ENCODE peak calls at places on chromosomes 1 and 21, in ten cellular contexts. One of them, this sample, is unnamed.

GRCh38 chr21:45339430-45340405 is 52.0 kb upstream of the POFUT2 start:
- DNase-seq in NCI-H1105: no peak
- DNase-seq in AG20443: no peak
- DNase-seq in left ventricle myocardium inferior: no peak
- DNase-seq in GM23248: no peak
- DNase-seq in NCI-H526 treated with DMSO at 0.1 percent for 48 hours: no peak
- DNase-seq in KBM-7: no peak
- DNase-seq in astrocyte of the cerebellum: no peak
- DNase-seq in endothelial cell: no peak
- DNase-seq in NCI-H1092 treated with DMSO at 0.1 percent for 48 hours: no peak
- DNase-seq in this sample: no peak

GRCh38 chr1:5513891-5514515 is 478.2 kb downstream of the NPHP4 start:
- DNase-seq in NCI-H1105: peak; percentile 96
- DNase-seq in AG20443: no peak
- DNase-seq in left ventricle myocardium inferior: no peak
- DNase-seq in GM23248: no peak
- DNase-seq in NCI-H526 treated with DMSO at 0.1 percent for 48 hours: no peak
- DNase-seq in KBM-7: peak; percentile 28
- DNase-seq in astrocyte of the cerebellum: no peak
- DNase-seq in endothelial cell: no peak
- DNase-seq in NCI-H1092 treated with DMSO at 0.1 percent for 48 hours: no peak
- DNase-seq in this sample: no peak

GRCh38 chr1:248696261-248696660 is 6.3 kb downstream of the OR14I1 start:
- DNase-seq in NCI-H1105: no peak
- DNase-seq in AG20443: no peak
- DNase-seq in left ventricle myocardium inferior: no peak
- DNase-seq in GM23248: peak; percentile 3
- DNase-seq in NCI-H526 treated with DMSO at 0.1 percent for 48 hours: no peak
- DNase-seq in KBM-7: peak; percentile 48
- DNase-seq in astrocyte of the cerebellum: no peak
- DNase-seq in endothelial cell: no peak
- DNase-seq in NCI-H1092 treated with DMSO at 0.1 percent for 48 hours: no peak
- DNase-seq in this sample: peak; percentile 6

GRCh38 chr1:212759683-212760082 is 31.9 kb downstream of the NSL1 start:
- DNase-seq in NCI-H1105: no peak
- DNase-seq in AG20443: no peak
- DNase-seq in left ventricle myocardium inferior: no peak
- DNase-seq in GM23248: no peak
- DNase-seq in NCI-H526 treated with DMSO at 0.1 percent for 48 hours: no peak
- DNase-seq in KBM-7: no peak
- DNase-seq in astrocyte of the cerebellum: no peak
- DNase-seq in endothelial cell: no peak
- DNase-seq in NCI-H1092 treated with DMSO at 0.1 percent for 48 hours: no peak
- DNase-seq in this sample: no peak

GRCh38 chr1:6109688-6110087 is 64.0 kb downstream of the KCNAB2 start:
- DNase-seq in NCI-H1105: no peak
- DNase-seq in AG20443: no peak
- DNase-seq in left ventricle myocardium inferior: no peak
- DNase-seq in GM23248: no peak
- DNase-seq in NCI-H526 treated with DMSO at 0.1 percent for 48 hours: no peak
- DNase-seq in KBM-7: no peak
- DNase-seq in astrocyte of the cerebellum: no peak
- DNase-seq in endothelial cell: no peak
- DNase-seq in NCI-H1092 treated with DMSO at 0.1 percent for 48 hours: no peak
- DNase-seq in this sample: no peak

GRCh38 chr1:209937996-209938959 is at the start of gene SYT14:
- DNase-seq in NCI-H1105: peak; percentile 83
- DNase-seq in AG20443: peak; percentile 57
- DNase-seq in left ventricle myocardium inferior: no peak
- DNase-seq in GM23248: peak; percentile 72
- DNase-seq in NCI-H526 treated with DMSO at 0.1 percent for 48 hours: peak; percentile 50
- DNase-seq in KBM-7: no peak
- DNase-seq in astrocyte of the cerebellum: no peak
- DNase-seq in endothelial cell: peak; percentile 70
- DNase-seq in NCI-H1092 treated with DMSO at 0.1 percent for 48 hours: peak; percentile 75
- DNase-seq in this sample: peak; percentile 73

GRCh38 chr1:90335566-90335965 is 340.7 kb downstream of the ZNF326 start:
- DNase-seq in NCI-H1105: no peak
- DNase-seq in AG20443: no peak
- DNase-seq in left ventricle myocardium inferior: no peak
- DNase-seq in GM23248: no peak
- DNase-seq in NCI-H526 treated with DMSO at 0.1 percent for 48 hours: no peak
- DNase-seq in KBM-7: no peak
- DNase-seq in astrocyte of the cerebellum: peak; percentile 23
- DNase-seq in endothelial cell: no peak
- DNase-seq in NCI-H1092 treated with DMSO at 0.1 percent for 48 hours: no peak
- DNase-seq in this sample: no peak

GRCh38 chr1:204575221-204576190 is 59.3 kb downstream of the MDM4 start:
- DNase-seq in NCI-H1105: no peak
- DNase-seq in AG20443: no peak
- DNase-seq in left ventricle myocardium inferior: no peak
- DNase-seq in GM23248: no peak
- DNase-seq in NCI-H526 treated with DMSO at 0.1 percent for 48 hours: no peak
- DNase-seq in KBM-7: no peak
- DNase-seq in astrocyte of the cerebellum: no peak
- DNase-seq in endothelial cell: no peak
- DNase-seq in NCI-H1092 treated with DMSO at 0.1 percent for 48 hours: no peak
- DNase-seq in this sample: no peak

GRCh38 chr1:172383541-172383940 is 36.9 kb upstream of the C1orf105 start:
- DNase-seq in NCI-H1105: no peak
- DNase-seq in AG20443: peak; percentile 65
- DNase-seq in left ventricle myocardium inferior: no peak
- DNase-seq in GM23248: peak; percentile 75
- DNase-seq in NCI-H526 treated with DMSO at 0.1 percent for 48 hours: no peak
- DNase-seq in KBM-7: no peak
- DNase-seq in astrocyte of the cerebellum: peak; percentile 42
- DNase-seq in endothelial cell: no peak
- DNase-seq in NCI-H1092 treated with DMSO at 0.1 percent for 48 hours: no peak
- DNase-seq in this sample: peak; percentile 73

GRCh38 chr1:234928642-234929041 is 200.0 kb downstream of the TOMM20 start:
- DNase-seq in NCI-H1105: no peak
- DNase-seq in AG20443: no peak
- DNase-seq in left ventricle myocardium inferior: no peak
- DNase-seq in GM23248: no peak
- DNase-seq in NCI-H526 treated with DMSO at 0.1 percent for 48 hours: no peak
- DNase-seq in KBM-7: no peak
- DNase-seq in astrocyte of the cerebellum: no peak
- DNase-seq in endothelial cell: no peak
- DNase-seq in NCI-H1092 treated with DMSO at 0.1 percent for 48 hours: no peak
- DNase-seq in this sample: no peak

GRCh38 chr1:112579801-112580510 is 39.0 kb downstream of the ST7L start:
- DNase-seq in NCI-H1105: no peak
- DNase-seq in AG20443: peak; percentile 17
- DNase-seq in left ventricle myocardium inferior: no peak
- DNase-seq in GM23248: peak; percentile 65
- DNase-seq in NCI-H526 treated with DMSO at 0.1 percent for 48 hours: no peak
- DNase-seq in KBM-7: no peak
- DNase-seq in astrocyte of the cerebellum: no peak
- DNase-seq in endothelial cell: no peak
- DNase-seq in NCI-H1092 treated with DMSO at 0.1 percent for 48 hours: no peak
- DNase-seq in this sample: no peak

GRCh38 chr1:152479792-152480595 is 30.6 kb upstream of the LCE5A start:
- DNase-seq in NCI-H1105: peak; percentile 2
- DNase-seq in AG20443: peak; percentile 69
- DNase-seq in left ventricle myocardium inferior: peak; percentile 30
- DNase-seq in GM23248: peak; percentile 58
- DNase-seq in NCI-H526 treated with DMSO at 0.1 percent for 48 hours: no peak
- DNase-seq in KBM-7: peak; percentile 45
- DNase-seq in astrocyte of the cerebellum: no peak
- DNase-seq in endothelial cell: no peak
- DNase-seq in NCI-H1092 treated with DMSO at 0.1 percent for 48 hours: no peak
- DNase-seq in this sample: peak; percentile 71

This sample was measured in EL.